ENCODE peak calls at places on chromosomes 3 and 15, in five cellular contexts. P is CD8-positive, alpha-beta T cell; W is heart right ventricle; L is osteoblast; D is psoas muscle. A is an unnamed sample. For H3K36me3, the result is how much of the 10 kb centered on the place peaks cover.

GRCh38 chr3:177589921-177590336 is 392.6 kb upstream of the TBL1XR1 start:
- DNase-seq in W (no peak), D (no peak), P (no peak), L (peak), A (peak)

GRCh38 chr3:124658270-124658669 is 72.0 kb upstream of the UMPS start:
- DNase-seq in P (no peak), L (no peak), D (no peak), W (no peak), A (no peak)

GRCh38 chr15:60004019-60004845 is at the start of gene FOXB1:
- DNase-seq in D (no peak), W (no peak), P (no peak), L (peak), A (no peak)

GRCh38 chr3:178146406-178146831 is 389.8 kb upstream of the KCNMB2 start:
- DNase-seq in W (no peak), P (no peak), D (no peak), L (no peak), A (no peak)

GRCh38 chr15:37783290-37783689 is 151.2 kb upstream of the TMCO5A start:
- DNase-seq in D (no peak), P (no peak), L (no peak), W (no peak), A (no peak)

GRCh38 chr15:33934396-33934795 is 33.9 kb upstream of the CHRM5 start:
- DNase-seq in D (no peak), L (peak), W (no peak), P (no peak), A (no peak)

GRCh38 chr15:29573197-29573838 is 248.9 kb downstream of the TJP1 start:
- DNase-seq in W (no peak), P (no peak), L (no peak), D (no peak), A (no peak)

GRCh38 chr3:122947621-122948202 is 79.9 kb downstream of the SEMA5B start:
- DNase-seq in L (peak), W (no peak), D (no peak), P (no peak), A (peak)

GRCh38 chr15:66387176-66388056 is 704 bp downstream of the MAP2K1 start:
- DNase-seq in L (peak), P (peak), D (peak), W (peak), A (peak)

GRCh38 chr15:74400915-74401757 is 32.6 kb downstream of the SEMA7A start:
- DNase-seq in P (peak), W (no peak), L (peak), D (no peak), A (peak)

GRCh38 chr3:172201990-172202318 is 162.6 kb downstream of the FNDC3B start:
- DNase-seq in W (no peak), L (peak), D (no peak), P (no peak), A (peak)

GRCh38 chr3:23077126-23077525 is 126.0 kb upstream of the UBE2E2 start:
- DNase-seq in L (no peak), W (no peak), D (no peak), P (no peak), A (peak)

GRCh38 chr3:23084367-23084766 is 118.8 kb upstream of the UBE2E2 start:
- DNase-seq in P (no peak), W (no peak), D (no peak), L (no peak), A (no peak)

GRCh38 chr3:23078735-23079134 is 124.4 kb upstream of the UBE2E2 start:
- DNase-seq in P (no peak), D (no peak), L (no peak), W (no peak), A (no peak)

GRCh38 chr3:23075478-23075877 is 127.6 kb upstream of the UBE2E2 start:
- DNase-seq in W (no peak), L (peak), D (no peak), P (no peak), A (no peak)

DNA sequence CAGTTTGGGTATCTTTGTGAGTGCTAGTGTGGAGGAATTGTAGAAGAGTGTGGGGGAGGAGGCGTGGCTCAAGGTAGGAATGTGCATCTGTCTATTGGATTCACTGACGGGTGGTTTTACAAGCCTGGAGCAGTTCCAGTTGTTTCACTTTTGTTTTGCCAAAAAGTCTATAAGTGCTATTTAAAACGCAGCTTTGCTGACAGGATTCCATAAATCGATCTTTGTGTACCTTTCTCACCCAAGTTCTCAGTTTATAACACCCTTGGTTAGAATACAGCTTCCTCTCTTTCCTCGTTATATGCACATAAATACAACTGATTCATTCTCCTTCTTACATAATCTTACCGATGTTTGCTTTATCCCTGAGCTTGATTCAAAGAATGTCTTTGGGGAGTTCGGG is 123.2 kb upstream of the UBE2E2 start:
- DNase-seq in P (no peak), D (no peak), L (no peak), W (no peak), A (peak)
- H3K4me3 ChIP-seq in P (no peak), D (peak), L (peak), W (no peak), A (peak)

GRCh38 chr15:43360821-43361220 is 10.0 kb downstream of the ZSCAN29 start:
- DNase-seq in L (no peak), D (no peak), P (no peak), W (no peak), A (no peak)
- H3K36me3 ChIP-seq in L (half or more), D (half or more), P (under half), W (under half), A (under half)

GRCh38 chr15:62060896-62061280 is 641 bp upstream of the VPS13C start:
- DNase-seq in L (no peak), W (no peak), P (no peak), D (no peak), A (no peak)

GRCh38 chr15:62060116-62060895 is at the start of gene VPS13C:
- DNase-seq in L (peak), D (peak), W (peak), P (peak), A (peak)

GRCh38 chr15:62058327-62059028 is 1.8 kb downstream of the VPS13C start:
- DNase-seq in P (no peak), W (no peak), L (no peak), D (no peak), A (no peak)

GRCh38 chr15:62059818-62060115 is 480 bp downstream of the VPS13C start:
- DNase-seq in P (peak), W (peak), L (peak), D (peak), A (no peak)

DNA sequence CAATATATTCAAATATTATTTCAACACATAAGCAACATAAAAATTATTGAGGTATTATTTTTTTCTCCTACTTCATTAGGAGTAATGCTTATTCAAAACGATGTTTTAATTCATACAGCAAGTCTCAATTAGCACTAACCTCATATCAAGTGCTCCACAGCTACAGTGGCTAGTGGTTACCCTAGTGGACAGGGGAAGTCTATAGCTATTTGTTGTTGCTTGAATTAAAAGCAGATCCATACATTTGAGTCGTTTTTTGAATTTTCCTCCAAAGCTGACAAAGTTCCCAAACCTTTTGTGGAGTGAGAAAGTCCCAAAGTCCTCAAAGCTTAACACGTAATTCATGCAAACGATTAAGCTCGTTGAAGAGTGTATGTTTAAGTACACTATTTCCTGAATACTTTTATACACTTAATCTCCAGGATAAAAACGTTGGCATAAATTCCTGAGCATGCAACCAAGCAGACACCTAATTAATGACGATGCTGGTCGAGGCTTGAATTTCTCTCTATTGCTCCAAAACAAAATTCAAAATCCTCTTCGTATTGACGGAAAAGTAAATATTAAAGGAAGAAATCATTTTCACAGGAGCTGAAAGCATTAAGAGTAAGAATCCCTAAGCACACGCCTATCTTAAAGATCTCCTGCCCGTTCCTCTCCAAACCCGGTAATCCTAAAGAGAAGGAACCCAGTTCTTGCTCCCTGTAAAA is 984 bp downstream of the VPS13C start:
- DNase-seq in L (no peak), W (no peak), D (no peak), P (no peak), A (peak)
- TF ChIP-seq CTCF in L (peak), W (no peak), D (no peak), P (no peak), A (peak)

GRCh38 chr3:185818267-185818875 is 6.5 kb downstream of the IGF2BP2 start:
- DNase-seq in P (no peak), D (no peak), L (no peak), W (no peak), A (peak)
- H3K4me3 ChIP-seq in P (no peak), D (no peak), L (no peak), W (no peak), A (no peak)

GRCh38 chr15:40984963-40985362 is 31.7 kb downstream of the CHAC1 start:
- DNase-seq in D (no peak), W (no peak), P (no peak), L (peak), A (no peak)

GRCh38 chr15:40982855-40983254 is 29.6 kb downstream of the CHAC1 start:
- DNase-seq in P (no peak), W (peak), D (no peak), L (peak), A (no peak)

GRCh38 chr15:40984406-40984805 is 31.1 kb downstream of the CHAC1 start:
- DNase-seq in W (no peak), L (no peak), D (no peak), P (no peak), A (no peak)

GRCh38 chr15:40978141-40978540 is 24.9 kb downstream of the CHAC1 start:
- DNase-seq in D (no peak), P (no peak), W (no peak), L (no peak), A (no peak)

DNA sequence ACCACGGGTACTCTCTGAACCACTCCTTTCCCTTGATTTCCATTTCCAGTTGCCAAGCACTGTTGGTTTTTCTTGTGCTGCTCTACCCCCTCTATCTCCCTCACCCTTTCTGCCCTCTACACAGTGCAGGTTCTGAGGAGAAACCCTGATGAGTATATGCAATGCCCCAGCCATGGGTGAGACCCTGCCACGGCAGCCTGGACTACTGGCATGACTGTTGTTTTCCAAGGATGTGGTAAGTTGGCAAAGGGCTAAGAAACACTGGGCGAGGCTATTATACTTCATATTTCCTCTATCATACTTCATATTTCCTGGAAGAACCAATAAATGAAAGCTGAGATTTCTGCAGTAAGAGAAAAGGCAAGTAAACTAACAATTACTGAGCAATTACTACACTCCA is 27.9 kb downstream of the CHAC1 start:
- DNase-seq in P (no peak), D (no peak), W (no peak), L (no peak), A (no peak)
- H3K36me3 ChIP-seq in P (half or more), D (half or more), W (under half), L (half or more), A (under half)

GRCh38 chr15:45456212-45457106 is 66.1 kb downstream of the SLC30A4 start:
- DNase-seq in D (peak), W (no peak), L (peak), P (peak), A (peak)

GRCh38 chr15:45457215-45457614 is 65.3 kb downstream of the SLC30A4 start:
- DNase-seq in W (no peak), L (no peak), P (no peak), D (no peak), A (no peak)

GRCh38 chr15:45457641-45458539 is 64.7 kb downstream of the SLC30A4 start:
- DNase-seq in D (peak), W (no peak), P (peak), L (peak), A (peak)

GRCh38 chr15:45454825-45455224 is 67.7 kb downstream of the SLC30A4 start:
- DNase-seq in L (peak), P (peak), W (peak), D (peak), A (peak)

GRCh38 chr15:45458746-45459403 is 63.7 kb downstream of the SLC30A4 start:
- DNase-seq in D (peak), W (peak), L (peak), P (peak), A (peak)
- TF ChIP-seq CTCF in D (peak), W (peak), L (peak), P (peak), A (peak)

DNA sequence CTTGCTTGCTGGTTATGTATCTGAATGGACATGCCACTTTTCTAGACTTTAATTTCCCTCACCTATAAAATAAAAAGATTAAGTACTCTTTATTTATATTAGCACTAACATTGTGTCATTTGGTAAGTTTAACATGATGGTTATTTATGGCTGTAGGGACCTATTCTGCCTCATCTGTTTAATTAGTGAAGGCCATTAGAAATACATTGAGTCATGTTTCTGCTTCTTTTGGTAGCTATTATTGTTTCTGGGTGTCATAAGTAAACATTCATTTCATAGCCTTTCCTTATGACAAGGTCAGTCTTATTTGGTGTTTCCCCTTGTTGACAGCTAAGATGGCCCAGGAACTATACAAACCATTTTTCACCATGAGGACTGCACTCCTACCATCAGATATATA is 39.4 kb downstream of the SRP14 start:
- DNase-seq in P (no peak), D (no peak), L (no peak), W (no peak), A (peak)
- H3K4me3 ChIP-seq in P (no peak), D (no peak), L (no peak), W (no peak), A (no peak)

GRCh38 chr3:133629146-133629545 is 32.6 kb downstream of the TOPBP1 start:
- DNase-seq in L (no peak), W (no peak), P (no peak), D (no peak), A (no peak)
- H3K36me3 ChIP-seq in L (under half), W (under half), P (under half), D (half or more), A (under half)

GRCh38 chr3:74353039-74353438 is 261.4 kb downstream of the CNTN3 start:
- DNase-seq in D (no peak), P (no peak), L (no peak), W (no peak), A (no peak)
- TF ChIP-seq CTCF in D (no peak), P (no peak), L (no peak), W (no peak), A (no peak)

A was measured in bronchial epithelial cell.